ENCODE peak calls at places on chromosome 21, in eight cellular contexts. One of them, this sample, is unnamed.

GRCh38 chr21:34129971-34130597 is 56.7 kb downstream of the MRPS6 start:
- DNase-seq in activated T-cell treated with anti-CD3 and anti-CD28 coated beads for 1 hour: no peak
- DNase-seq in HEK293T: peak
- DNase-seq in iPS-NIHi11: peak
- DNase-seq in stimulated activated CD4-positive, alpha-beta T cell treated with anti-CD3 and anti-CD28 coated beads, Interleukin-15, amount 100 ng/mL, for 1 hour: no peak
- DNase-seq in skeletal muscle cell: no peak
- DNase-seq in nephron progenitor cell: no peak
- DNase-seq in heart left ventricle: no peak
- DNase-seq in this sample: peak

GRCh38 chr21:23021481-23021880 is 2023.3 kb downstream of the NCAM2 start:
- DNase-seq in activated T-cell treated with anti-CD3 and anti-CD28 coated beads for 1 hour: no peak
- DNase-seq in HEK293T: no peak
- DNase-seq in iPS-NIHi11: no peak
- DNase-seq in stimulated activated CD4-positive, alpha-beta T cell treated with anti-CD3 and anti-CD28 coated beads, Interleukin-15, amount 100 ng/mL, for 1 hour: no peak
- DNase-seq in skeletal muscle cell: no peak
- DNase-seq in nephron progenitor cell: no peak
- DNase-seq in heart left ventricle: no peak
- DNase-seq in this sample: no peak

GRCh38 chr21:46621457-46622182 is 13.9 kb upstream of the PRMT2 start:
- DNase-seq in activated T-cell treated with anti-CD3 and anti-CD28 coated beads for 1 hour: no peak
- DNase-seq in HEK293T: no peak
- DNase-seq in iPS-NIHi11: no peak
- DNase-seq in stimulated activated CD4-positive, alpha-beta T cell treated with anti-CD3 and anti-CD28 coated beads, Interleukin-15, amount 100 ng/mL, for 1 hour: no peak
- DNase-seq in skeletal muscle cell: no peak
- DNase-seq in nephron progenitor cell: no peak
- DNase-seq in heart left ventricle: no peak
- DNase-seq in this sample: no peak

GRCh38 chr21:43287974-43288755 is 119.4 kb downstream of the CRYAA start:
- DNase-seq in activated T-cell treated with anti-CD3 and anti-CD28 coated beads for 1 hour: no peak
- DNase-seq in HEK293T: no peak
- DNase-seq in iPS-NIHi11: no peak
- DNase-seq in stimulated activated CD4-positive, alpha-beta T cell treated with anti-CD3 and anti-CD28 coated beads, Interleukin-15, amount 100 ng/mL, for 1 hour: no peak
- DNase-seq in skeletal muscle cell: no peak
- DNase-seq in nephron progenitor cell: no peak
- DNase-seq in heart left ventricle: peak
- DNase-seq in this sample: no peak

GRCh38 chr21:28336299-28336698 is 656.4 kb downstream of the LTN1 start:
- DNase-seq in activated T-cell treated with anti-CD3 and anti-CD28 coated beads for 1 hour: no peak
- DNase-seq in HEK293T: no peak
- DNase-seq in iPS-NIHi11: peak
- DNase-seq in stimulated activated CD4-positive, alpha-beta T cell treated with anti-CD3 and anti-CD28 coated beads, Interleukin-15, amount 100 ng/mL, for 1 hour: no peak
- DNase-seq in skeletal muscle cell: peak
- DNase-seq in nephron progenitor cell: no peak
- DNase-seq in heart left ventricle: no peak
- DNase-seq in this sample: no peak

GRCh38 chr21:35674895-35675470 is 385.3 kb downstream of the SETD4 start:
- DNase-seq in activated T-cell treated with anti-CD3 and anti-CD28 coated beads for 1 hour: no peak
- DNase-seq in HEK293T: no peak
- DNase-seq in iPS-NIHi11: no peak
- DNase-seq in stimulated activated CD4-positive, alpha-beta T cell treated with anti-CD3 and anti-CD28 coated beads, Interleukin-15, amount 100 ng/mL, for 1 hour: no peak
- DNase-seq in skeletal muscle cell: no peak
- DNase-seq in nephron progenitor cell: no peak
- DNase-seq in heart left ventricle: no peak
- DNase-seq in this sample: no peak

GRCh38 chr21:45456014-45456835 is 51.3 kb downstream of the COL18A1 start:
- DNase-seq in activated T-cell treated with anti-CD3 and anti-CD28 coated beads for 1 hour: no peak
- DNase-seq in HEK293T: no peak
- DNase-seq in iPS-NIHi11: no peak
- DNase-seq in stimulated activated CD4-positive, alpha-beta T cell treated with anti-CD3 and anti-CD28 coated beads, Interleukin-15, amount 100 ng/mL, for 1 hour: no peak
- DNase-seq in skeletal muscle cell: no peak
- DNase-seq in nephron progenitor cell: no peak
- DNase-seq in heart left ventricle: peak
- DNase-seq in this sample: no peak

GRCh38 chr21:42570841-42571387 is 57.3 kb downstream of the SLC37A1 start:
- DNase-seq in activated T-cell treated with anti-CD3 and anti-CD28 coated beads for 1 hour: no peak
- DNase-seq in HEK293T: no peak
- DNase-seq in iPS-NIHi11: peak
- DNase-seq in stimulated activated CD4-positive, alpha-beta T cell treated with anti-CD3 and anti-CD28 coated beads, Interleukin-15, amount 100 ng/mL, for 1 hour: no peak
- DNase-seq in skeletal muscle cell: no peak
- DNase-seq in nephron progenitor cell: peak
- DNase-seq in heart left ventricle: peak
- DNase-seq in this sample: no peak

GRCh38 chr21:38140192-38140905 is 116.4 kb upstream of the KCNJ15 start:
- DNase-seq in activated T-cell treated with anti-CD3 and anti-CD28 coated beads for 1 hour: no peak
- DNase-seq in HEK293T: no peak
- DNase-seq in iPS-NIHi11: no peak
- DNase-seq in stimulated activated CD4-positive, alpha-beta T cell treated with anti-CD3 and anti-CD28 coated beads, Interleukin-15, amount 100 ng/mL, for 1 hour: no peak
- DNase-seq in skeletal muscle cell: peak
- DNase-seq in nephron progenitor cell: no peak
- DNase-seq in heart left ventricle: peak
- DNase-seq in this sample: no peak

GRCh38 chr21:41631564-41632461 is 123.9 kb upstream of the TMPRSS2 start:
- DNase-seq in activated T-cell treated with anti-CD3 and anti-CD28 coated beads for 1 hour: no peak
- DNase-seq in HEK293T: no peak
- DNase-seq in iPS-NIHi11: peak
- DNase-seq in stimulated activated CD4-positive, alpha-beta T cell treated with anti-CD3 and anti-CD28 coated beads, Interleukin-15, amount 100 ng/mL, for 1 hour: no peak
- DNase-seq in skeletal muscle cell: no peak
- DNase-seq in nephron progenitor cell: no peak
- DNase-seq in heart left ventricle: no peak
- DNase-seq in this sample: no peak

GRCh38 chr21:37223804-37224345 is 43.3 kb downstream of the VPS26C start:
- DNase-seq in activated T-cell treated with anti-CD3 and anti-CD28 coated beads for 1 hour: no peak
- DNase-seq in HEK293T: no peak
- DNase-seq in iPS-NIHi11: no peak
- DNase-seq in stimulated activated CD4-positive, alpha-beta T cell treated with anti-CD3 and anti-CD28 coated beads, Interleukin-15, amount 100 ng/mL, for 1 hour: no peak
- DNase-seq in skeletal muscle cell: no peak
- DNase-seq in nephron progenitor cell: no peak
- DNase-seq in heart left ventricle: no peak
- DNase-seq in this sample: no peak

GRCh38 chr21:43611598-43612369 is 47.5 kb downstream of the HSF2BP start:
- DNase-seq in activated T-cell treated with anti-CD3 and anti-CD28 coated beads for 1 hour: no peak
- DNase-seq in HEK293T: peak
- DNase-seq in iPS-NIHi11: peak
- DNase-seq in stimulated activated CD4-positive, alpha-beta T cell treated with anti-CD3 and anti-CD28 coated beads, Interleukin-15, amount 100 ng/mL, for 1 hour: no peak
- DNase-seq in skeletal muscle cell: no peak
- DNase-seq in nephron progenitor cell: peak
- DNase-seq in heart left ventricle: peak
- DNase-seq in this sample: no peak

GRCh38 chr21:36699026-36699545 is at the start of gene SIM2:
- DNase-seq in activated T-cell treated with anti-CD3 and anti-CD28 coated beads for 1 hour: no peak
- DNase-seq in HEK293T: peak
- DNase-seq in iPS-NIHi11: no peak
- DNase-seq in stimulated activated CD4-positive, alpha-beta T cell treated with anti-CD3 and anti-CD28 coated beads, Interleukin-15, amount 100 ng/mL, for 1 hour: no peak
- DNase-seq in skeletal muscle cell: no peak
- DNase-seq in nephron progenitor cell: no peak
- DNase-seq in heart left ventricle: no peak
- DNase-seq in this sample: no peak

GRCh38 chr21:28541371-28542112 is 451.1 kb downstream of the LTN1 start:
- DNase-seq in activated T-cell treated with anti-CD3 and anti-CD28 coated beads for 1 hour: no peak
- DNase-seq in HEK293T: no peak
- DNase-seq in iPS-NIHi11: no peak
- DNase-seq in stimulated activated CD4-positive, alpha-beta T cell treated with anti-CD3 and anti-CD28 coated beads, Interleukin-15, amount 100 ng/mL, for 1 hour: no peak
- DNase-seq in skeletal muscle cell: no peak
- DNase-seq in nephron progenitor cell: no peak
- DNase-seq in heart left ventricle: no peak
- DNase-seq in this sample: no peak

GRCh38 chr21:36701912-36702621 is 3.2 kb downstream of the SIM2 start:
- DNase-seq in activated T-cell treated with anti-CD3 and anti-CD28 coated beads for 1 hour: no peak
- DNase-seq in HEK293T: no peak
- DNase-seq in iPS-NIHi11: no peak
- DNase-seq in stimulated activated CD4-positive, alpha-beta T cell treated with anti-CD3 and anti-CD28 coated beads, Interleukin-15, amount 100 ng/mL, for 1 hour: no peak
- DNase-seq in skeletal muscle cell: no peak
- DNase-seq in nephron progenitor cell: no peak
- DNase-seq in heart left ventricle: no peak
- DNase-seq in this sample: no peak

GRCh38 chr21:16280731-16281130 is 550.9 kb downstream of the USP25 start:
- DNase-seq in activated T-cell treated with anti-CD3 and anti-CD28 coated beads for 1 hour: no peak
- DNase-seq in HEK293T: no peak
- DNase-seq in iPS-NIHi11: no peak
- DNase-seq in stimulated activated CD4-positive, alpha-beta T cell treated with anti-CD3 and anti-CD28 coated beads, Interleukin-15, amount 100 ng/mL, for 1 hour: no peak
- DNase-seq in skeletal muscle cell: no peak
- DNase-seq in nephron progenitor cell: no peak
- DNase-seq in heart left ventricle: no peak
- DNase-seq in this sample: no peak